ENCODE peak calls at places on chromosomes 16 and 17, in eight cellular contexts. One of them, this sample, is unnamed.
A peak's percentile ranks its signal among the peaks of the same experiment; 100 is the strongest.

GRCh38 chr17:74862108-74862901 is 2.6 kb upstream of the GRIN2C start:
- DNase-seq in posterior cingulate gyrus: peak; percentile 61
- DNase-seq in mucosa of descending colon: peak; percentile 69
- DNase-seq in GM12865: peak; percentile 51
- DNase-seq in RWPE1: no peak
- DNase-seq in activated CD4-positive, CD25-positive, alpha-beta regulatory T cell: peak; percentile 47
- DNase-seq in stimulated activated CD8-positive, alpha-beta memory T cell treated with anti-CD3 and anti-CD28 coated beads, Interleukin-2, amount 100 ng/mL, for 48 hours: peak; percentile 66
- DNase-seq in bronchial epithelial cell: no peak
- DNase-seq in this sample: no peak

GRCh38 chr16:74320707-74321106 is 24.1 kb downstream of the PSMD7 start:
- DNase-seq in posterior cingulate gyrus: no peak
- DNase-seq in mucosa of descending colon: no peak
- DNase-seq in RWPE1: no peak
- DNase-seq in GM12865: no peak
- DNase-seq in activated CD4-positive, CD25-positive, alpha-beta regulatory T cell: no peak
- DNase-seq in stimulated activated CD8-positive, alpha-beta memory T cell treated with anti-CD3 and anti-CD28 coated beads, Interleukin-2, amount 100 ng/mL, for 48 hours: no peak
- DNase-seq in bronchial epithelial cell: no peak
- DNase-seq in this sample: no peak

GRCh38 chr16:50445603-50446250 is 76.9 kb upstream of the BRD7 start:
- DNase-seq in stimulated activated CD8-positive, alpha-beta memory T cell treated with anti-CD3 and anti-CD28 coated beads, Interleukin-2, amount 100 ng/mL, for 48 hours: no peak
- DNase-seq in bronchial epithelial cell: no peak
- DNase-seq in activated CD4-positive, CD25-positive, alpha-beta regulatory T cell: no peak
- DNase-seq in RWPE1: no peak
- DNase-seq in posterior cingulate gyrus: no peak
- DNase-seq in GM12865: no peak
- DNase-seq in mucosa of descending colon: no peak
- DNase-seq in this sample: no peak

GRCh38 chr16:27365142-27366089 is 36.6 kb upstream of the IL21R start:
- DNase-seq in posterior cingulate gyrus: no peak
- DNase-seq in RWPE1: peak; percentile 64
- DNase-seq in GM12865: no peak
- DNase-seq in bronchial epithelial cell: peak; percentile 99
- DNase-seq in stimulated activated CD8-positive, alpha-beta memory T cell treated with anti-CD3 and anti-CD28 coated beads, Interleukin-2, amount 100 ng/mL, for 48 hours: no peak
- DNase-seq in activated CD4-positive, CD25-positive, alpha-beta regulatory T cell: no peak
- DNase-seq in mucosa of descending colon: no peak
- DNase-seq in this sample: peak; percentile 61

GRCh38 chr16:80824623-80825364 is 20.4 kb upstream of the CDYL2 start:
- DNase-seq in bronchial epithelial cell: peak; percentile 68
- DNase-seq in stimulated activated CD8-positive, alpha-beta memory T cell treated with anti-CD3 and anti-CD28 coated beads, Interleukin-2, amount 100 ng/mL, for 48 hours: no peak
- DNase-seq in GM12865: peak; percentile 78
- DNase-seq in posterior cingulate gyrus: no peak
- DNase-seq in mucosa of descending colon: no peak
- DNase-seq in RWPE1: peak; percentile 42
- DNase-seq in activated CD4-positive, CD25-positive, alpha-beta regulatory T cell: no peak
- DNase-seq in this sample: peak; percentile 26

GRCh38 chr17:76713765-76714164 is 3.0 kb upstream of the MXRA7 start:
- DNase-seq in RWPE1: no peak
- DNase-seq in mucosa of descending colon: peak; percentile 3
- DNase-seq in activated CD4-positive, CD25-positive, alpha-beta regulatory T cell: no peak
- DNase-seq in GM12865: no peak
- DNase-seq in posterior cingulate gyrus: no peak
- DNase-seq in stimulated activated CD8-positive, alpha-beta memory T cell treated with anti-CD3 and anti-CD28 coated beads, Interleukin-2, amount 100 ng/mL, for 48 hours: no peak
- DNase-seq in bronchial epithelial cell: no peak
- DNase-seq in this sample: no peak

GRCh38 chr16:30472328-30472942 is at the start of gene ITGAL:
- DNase-seq in RWPE1: no peak
- DNase-seq in posterior cingulate gyrus: no peak
- DNase-seq in GM12865: peak; percentile 95
- DNase-seq in mucosa of descending colon: peak; percentile 61
- DNase-seq in bronchial epithelial cell: no peak
- DNase-seq in stimulated activated CD8-positive, alpha-beta memory T cell treated with anti-CD3 and anti-CD28 coated beads, Interleukin-2, amount 100 ng/mL, for 48 hours: peak; percentile 69
- DNase-seq in activated CD4-positive, CD25-positive, alpha-beta regulatory T cell: peak; percentile 52
- DNase-seq in this sample: no peak

GRCh38 chr17:17840751-17841591 is 4.2 kb upstream of the SREBF1 start:
- DNase-seq in posterior cingulate gyrus: no peak
- DNase-seq in stimulated activated CD8-positive, alpha-beta memory T cell treated with anti-CD3 and anti-CD28 coated beads, Interleukin-2, amount 100 ng/mL, for 48 hours: no peak
- DNase-seq in mucosa of descending colon: no peak
- DNase-seq in RWPE1: peak; percentile 54
- DNase-seq in GM12865: no peak
- DNase-seq in bronchial epithelial cell: peak; percentile 90
- DNase-seq in activated CD4-positive, CD25-positive, alpha-beta regulatory T cell: no peak
- DNase-seq in this sample: no peak

GRCh38 chr16:1538804-1539520 is 5.5 kb downstream of the TMEM204 start:
- DNase-seq in stimulated activated CD8-positive, alpha-beta memory T cell treated with anti-CD3 and anti-CD28 coated beads, Interleukin-2, amount 100 ng/mL, for 48 hours: no peak
- DNase-seq in RWPE1: no peak
- DNase-seq in GM12865: peak; percentile 45
- DNase-seq in mucosa of descending colon: no peak
- DNase-seq in bronchial epithelial cell: no peak
- DNase-seq in activated CD4-positive, CD25-positive, alpha-beta regulatory T cell: no peak
- DNase-seq in posterior cingulate gyrus: no peak
- DNase-seq in this sample: no peak

GRCh38 chr17:76472258-76472645 is 4.8 kb downstream of the AANAT start:
- DNase-seq in activated CD4-positive, CD25-positive, alpha-beta regulatory T cell: no peak
- DNase-seq in GM12865: no peak
- DNase-seq in mucosa of descending colon: no peak
- DNase-seq in bronchial epithelial cell: no peak
- DNase-seq in stimulated activated CD8-positive, alpha-beta memory T cell treated with anti-CD3 and anti-CD28 coated beads, Interleukin-2, amount 100 ng/mL, for 48 hours: no peak
- DNase-seq in posterior cingulate gyrus: no peak
- DNase-seq in RWPE1: no peak
- DNase-seq in this sample: no peak

GRCh38 chr16:8199390-8199789 is 390.9 kb downstream of the TMEM114 start:
- DNase-seq in stimulated activated CD8-positive, alpha-beta memory T cell treated with anti-CD3 and anti-CD28 coated beads, Interleukin-2, amount 100 ng/mL, for 48 hours: no peak
- DNase-seq in bronchial epithelial cell: no peak
- DNase-seq in RWPE1: no peak
- DNase-seq in GM12865: no peak
- DNase-seq in mucosa of descending colon: no peak
- DNase-seq in posterior cingulate gyrus: no peak
- DNase-seq in activated CD4-positive, CD25-positive, alpha-beta regulatory T cell: no peak
- DNase-seq in this sample: no peak

GRCh38 chr16:57911711-57912110 is 59.2 kb downstream of the CNGB1 start:
- DNase-seq in posterior cingulate gyrus: no peak
- DNase-seq in bronchial epithelial cell: peak; percentile 37
- DNase-seq in activated CD4-positive, CD25-positive, alpha-beta regulatory T cell: no peak
- DNase-seq in GM12865: no peak
- DNase-seq in mucosa of descending colon: no peak
- DNase-seq in RWPE1: peak; percentile 46
- DNase-seq in stimulated activated CD8-positive, alpha-beta memory T cell treated with anti-CD3 and anti-CD28 coated beads, Interleukin-2, amount 100 ng/mL, for 48 hours: no peak
- DNase-seq in this sample: no peak

GRCh38 chr17:36463916-36464764 is 22.3 kb upstream of the ZNHIT3 start:
- DNase-seq in GM12865: peak; percentile 21
- DNase-seq in bronchial epithelial cell: peak; percentile 74
- DNase-seq in RWPE1: peak; percentile 94
- DNase-seq in stimulated activated CD8-positive, alpha-beta memory T cell treated with anti-CD3 and anti-CD28 coated beads, Interleukin-2, amount 100 ng/mL, for 48 hours: peak; percentile 51
- DNase-seq in activated CD4-positive, CD25-positive, alpha-beta regulatory T cell: peak; percentile 16
- DNase-seq in posterior cingulate gyrus: peak; percentile 20
- DNase-seq in mucosa of descending colon: peak; percentile 76
- DNase-seq in this sample: peak; percentile 83

GRCh38 chr16:86990451-86990850 is 326.7 kb downstream of the C16orf95 start:
- DNase-seq in mucosa of descending colon: no peak
- DNase-seq in GM12865: peak; percentile 15
- DNase-seq in bronchial epithelial cell: no peak
- DNase-seq in posterior cingulate gyrus: no peak
- DNase-seq in stimulated activated CD8-positive, alpha-beta memory T cell treated with anti-CD3 and anti-CD28 coated beads, Interleukin-2, amount 100 ng/mL, for 48 hours: no peak
- DNase-seq in activated CD4-positive, CD25-positive, alpha-beta regulatory T cell: no peak
- DNase-seq in RWPE1: no peak
- DNase-seq in this sample: peak; percentile 68

GRCh38 chr16:80231888-80232287 is 308.9 kb upstream of the DYNLRB2 start:
- DNase-seq in GM12865: peak; percentile 72
- DNase-seq in posterior cingulate gyrus: no peak
- DNase-seq in mucosa of descending colon: no peak
- DNase-seq in stimulated activated CD8-positive, alpha-beta memory T cell treated with anti-CD3 and anti-CD28 coated beads, Interleukin-2, amount 100 ng/mL, for 48 hours: peak; percentile 0
- DNase-seq in RWPE1: peak; percentile 6
- DNase-seq in activated CD4-positive, CD25-positive, alpha-beta regulatory T cell: no peak
- DNase-seq in bronchial epithelial cell: peak; percentile 93
- DNase-seq in this sample: no peak

GRCh38 chr17:45103269-45103795 is 29.0 kb downstream of the PLCD3 start:
- DNase-seq in stimulated activated CD8-positive, alpha-beta memory T cell treated with anti-CD3 and anti-CD28 coated beads, Interleukin-2, amount 100 ng/mL, for 48 hours: no peak
- DNase-seq in RWPE1: no peak
- DNase-seq in GM12865: no peak
- DNase-seq in posterior cingulate gyrus: no peak
- DNase-seq in mucosa of descending colon: no peak
- DNase-seq in bronchial epithelial cell: no peak
- DNase-seq in activated CD4-positive, CD25-positive, alpha-beta regulatory T cell: no peak
- DNase-seq in this sample: no peak

GRCh38 chr17:9529033-9529748 is 46.4 kb downstream of the STX8 start:
- DNase-seq in mucosa of descending colon: no peak
- DNase-seq in GM12865: peak; percentile 43
- DNase-seq in posterior cingulate gyrus: no peak
- DNase-seq in activated CD4-positive, CD25-positive, alpha-beta regulatory T cell: no peak
- DNase-seq in stimulated activated CD8-positive, alpha-beta memory T cell treated with anti-CD3 and anti-CD28 coated beads, Interleukin-2, amount 100 ng/mL, for 48 hours: no peak
- DNase-seq in bronchial epithelial cell: peak; percentile 19
- DNase-seq in RWPE1: peak; percentile 28
- DNase-seq in this sample: no peak

GRCh38 chr16:85803570-85803969 is 4.1 kb downstream of the COX4I1 start:
- DNase-seq in RWPE1: no peak
- DNase-seq in mucosa of descending colon: no peak
- DNase-seq in bronchial epithelial cell: no peak
- DNase-seq in GM12865: no peak
- DNase-seq in stimulated activated CD8-positive, alpha-beta memory T cell treated with anti-CD3 and anti-CD28 coated beads, Interleukin-2, amount 100 ng/mL, for 48 hours: no peak
- DNase-seq in posterior cingulate gyrus: no peak
- DNase-seq in activated CD4-positive, CD25-positive, alpha-beta regulatory T cell: no peak
- DNase-seq in this sample: no peak

GRCh38 chr16:12489362-12489761 is 314.3 kb downstream of the CPPED1 start:
- DNase-seq in GM12865: no peak
- DNase-seq in RWPE1: no peak
- DNase-seq in bronchial epithelial cell: no peak
- DNase-seq in stimulated activated CD8-positive, alpha-beta memory T cell treated with anti-CD3 and anti-CD28 coated beads, Interleukin-2, amount 100 ng/mL, for 48 hours: no peak
- DNase-seq in activated CD4-positive, CD25-positive, alpha-beta regulatory T cell: no peak
- DNase-seq in posterior cingulate gyrus: no peak
- DNase-seq in mucosa of descending colon: no peak
- DNase-seq in this sample: no peak

GRCh38 chr17:52388941-52389340 is 230.4 kb upstream of the CA10 start:
- DNase-seq in stimulated activated CD8-positive, alpha-beta memory T cell treated with anti-CD3 and anti-CD28 coated beads, Interleukin-2, amount 100 ng/mL, for 48 hours: no peak
- DNase-seq in mucosa of descending colon: no peak
- DNase-seq in RWPE1: no peak
- DNase-seq in GM12865: no peak
- DNase-seq in activated CD4-positive, CD25-positive, alpha-beta regulatory T cell: no peak
- DNase-seq in bronchial epithelial cell: no peak
- DNase-seq in posterior cingulate gyrus: no peak
- DNase-seq in this sample: no peak

GRCh38 chr16:86304868-86305267 is 205.5 kb upstream of the FOXF1 start:
- DNase-seq in bronchial epithelial cell: no peak
- DNase-seq in activated CD4-positive, CD25-positive, alpha-beta regulatory T cell: no peak
- DNase-seq in mucosa of descending colon: no peak
- DNase-seq in GM12865: no peak
- DNase-seq in stimulated activated CD8-positive, alpha-beta memory T cell treated with anti-CD3 and anti-CD28 coated beads, Interleukin-2, amount 100 ng/mL, for 48 hours: no peak
- DNase-seq in RWPE1: no peak
- DNase-seq in posterior cingulate gyrus: no peak
- DNase-seq in this sample: no peak

GRCh38 chr17:74147966-74148365 is 55.5 kb upstream of the RPL38 start:
- DNase-seq in RWPE1: no peak
- DNase-seq in mucosa of descending colon: no peak
- DNase-seq in stimulated activated CD8-positive, alpha-beta memory T cell treated with anti-CD3 and anti-CD28 coated beads, Interleukin-2, amount 100 ng/mL, for 48 hours: no peak
- DNase-seq in bronchial epithelial cell: no peak
- DNase-seq in GM12865: no peak
- DNase-seq in activated CD4-positive, CD25-positive, alpha-beta regulatory T cell: no peak
- DNase-seq in posterior cingulate gyrus: no peak
- DNase-seq in this sample: no peak

GRCh38 chr16:68644715-68645493 is at the start of gene CDH3:
- DNase-seq in posterior cingulate gyrus: peak; percentile 22
- DNase-seq in mucosa of descending colon: peak; percentile 77
- DNase-seq in GM12865: no peak
- DNase-seq in stimulated activated CD8-positive, alpha-beta memory T cell treated with anti-CD3 and anti-CD28 coated beads, Interleukin-2, amount 100 ng/mL, for 48 hours: no peak
- DNase-seq in bronchial epithelial cell: peak; percentile 83
- DNase-seq in activated CD4-positive, CD25-positive, alpha-beta regulatory T cell: no peak
- DNase-seq in RWPE1: peak; percentile 95
- DNase-seq in this sample: no peak

GRCh38 chr17:69246726-69247375 is 18.2 kb upstream of the ABCA10 start:
- DNase-seq in GM12865: peak; percentile 48
- DNase-seq in mucosa of descending colon: no peak
- DNase-seq in bronchial epithelial cell: peak; percentile 60
- DNase-seq in RWPE1: peak; percentile 30
- DNase-seq in posterior cingulate gyrus: no peak
- DNase-seq in stimulated activated CD8-positive, alpha-beta memory T cell treated with anti-CD3 and anti-CD28 coated beads, Interleukin-2, amount 100 ng/mL, for 48 hours: no peak
- DNase-seq in activated CD4-positive, CD25-positive, alpha-beta regulatory T cell: no peak
- DNase-seq in this sample: peak; percentile 18

GRCh38 chr16:74626741-74627416 is 20.0 kb upstream of the GLG1 start:
- DNase-seq in activated CD4-positive, CD25-positive, alpha-beta regulatory T cell: no peak
- DNase-seq in RWPE1: no peak
- DNase-seq in mucosa of descending colon: no peak
- DNase-seq in bronchial epithelial cell: no peak
- DNase-seq in GM12865: peak; percentile 47
- DNase-seq in stimulated activated CD8-positive, alpha-beta memory T cell treated with anti-CD3 and anti-CD28 coated beads, Interleukin-2, amount 100 ng/mL, for 48 hours: no peak
- DNase-seq in posterior cingulate gyrus: no peak
- DNase-seq in this sample: no peak

GRCh38 chr16:68737046-68737729 is at the start of gene CDH1:
- DNase-seq in posterior cingulate gyrus: peak; percentile 17
- DNase-seq in activated CD4-positive, CD25-positive, alpha-beta regulatory T cell: no peak
- DNase-seq in bronchial epithelial cell: peak; percentile 86
- DNase-seq in mucosa of descending colon: peak; percentile 97
- DNase-seq in GM12865: peak; percentile 52
- DNase-seq in RWPE1: peak; percentile 99
- DNase-seq in stimulated activated CD8-positive, alpha-beta memory T cell treated with anti-CD3 and anti-CD28 coated beads, Interleukin-2, amount 100 ng/mL, for 48 hours: no peak
- DNase-seq in this sample: no peak

GRCh38 chr16:85332175-85332574 is 219.9 kb upstream of the CIBAR2 start:
- DNase-seq in posterior cingulate gyrus: no peak
- DNase-seq in activated CD4-positive, CD25-positive, alpha-beta regulatory T cell: no peak
- DNase-seq in bronchial epithelial cell: no peak
- DNase-seq in mucosa of descending colon: no peak
- DNase-seq in RWPE1: no peak
- DNase-seq in stimulated activated CD8-positive, alpha-beta memory T cell treated with anti-CD3 and anti-CD28 coated beads, Interleukin-2, amount 100 ng/mL, for 48 hours: no peak
- DNase-seq in GM12865: no peak
- DNase-seq in this sample: no peak

GRCh38 chr16:81706327-81707295 is 72.5 kb upstream of the PLCG2 start:
- DNase-seq in RWPE1: no peak
- DNase-seq in mucosa of descending colon: no peak
- DNase-seq in posterior cingulate gyrus: no peak
- DNase-seq in stimulated activated CD8-positive, alpha-beta memory T cell treated with anti-CD3 and anti-CD28 coated beads, Interleukin-2, amount 100 ng/mL, for 48 hours: no peak
- DNase-seq in GM12865: no peak
- DNase-seq in activated CD4-positive, CD25-positive, alpha-beta regulatory T cell: no peak
- DNase-seq in bronchial epithelial cell: no peak
- DNase-seq in this sample: no peak

GRCh38 chr16:57044931-57045693 is 47.3 kb upstream of the CPNE2 start:
- DNase-seq in bronchial epithelial cell: no peak
- DNase-seq in RWPE1: no peak
- DNase-seq in posterior cingulate gyrus: no peak
- DNase-seq in GM12865: peak; percentile 25
- DNase-seq in mucosa of descending colon: no peak
- DNase-seq in activated CD4-positive, CD25-positive, alpha-beta regulatory T cell: no peak
- DNase-seq in stimulated activated CD8-positive, alpha-beta memory T cell treated with anti-CD3 and anti-CD28 coated beads, Interleukin-2, amount 100 ng/mL, for 48 hours: no peak
- DNase-seq in this sample: peak; percentile 9

GRCh38 chr17:75894049-75894742 is 2.6 kb downstream of the TRIM65 start:
- DNase-seq in bronchial epithelial cell: no peak
- DNase-seq in posterior cingulate gyrus: no peak
- DNase-seq in activated CD4-positive, CD25-positive, alpha-beta regulatory T cell: no peak
- DNase-seq in mucosa of descending colon: no peak
- DNase-seq in stimulated activated CD8-positive, alpha-beta memory T cell treated with anti-CD3 and anti-CD28 coated beads, Interleukin-2, amount 100 ng/mL, for 48 hours: no peak
- DNase-seq in RWPE1: no peak
- DNase-seq in GM12865: no peak
- DNase-seq in this sample: no peak

GRCh38 chr17:16352838-16353701 is at the start of gene CENPV:
- DNase-seq in GM12865: peak; percentile 76
- DNase-seq in activated CD4-positive, CD25-positive, alpha-beta regulatory T cell: peak; percentile 41
- DNase-seq in stimulated activated CD8-positive, alpha-beta memory T cell treated with anti-CD3 and anti-CD28 coated beads, Interleukin-2, amount 100 ng/mL, for 48 hours: peak; percentile 55
- DNase-seq in mucosa of descending colon: peak; percentile 80
- DNase-seq in posterior cingulate gyrus: peak; percentile 26
- DNase-seq in RWPE1: peak; percentile 63
- DNase-seq in bronchial epithelial cell: no peak
- DNase-seq in this sample: peak; percentile 60

GRCh38 chr17:42142371-42142896 is 12.4 kb downstream of the RAB5C start:
- DNase-seq in mucosa of descending colon: no peak
- DNase-seq in stimulated activated CD8-positive, alpha-beta memory T cell treated with anti-CD3 and anti-CD28 coated beads, Interleukin-2, amount 100 ng/mL, for 48 hours: no peak
- DNase-seq in GM12865: no peak
- DNase-seq in activated CD4-positive, CD25-positive, alpha-beta regulatory T cell: no peak
- DNase-seq in RWPE1: no peak
- DNase-seq in posterior cingulate gyrus: no peak
- DNase-seq in bronchial epithelial cell: no peak
- DNase-seq in this sample: no peak

GRCh38 chr16:17328971-17329370 is 141.8 kb downstream of the XYLT1 start:
- DNase-seq in bronchial epithelial cell: no peak
- DNase-seq in RWPE1: no peak
- DNase-seq in activated CD4-positive, CD25-positive, alpha-beta regulatory T cell: no peak
- DNase-seq in posterior cingulate gyrus: no peak
- DNase-seq in stimulated activated CD8-positive, alpha-beta memory T cell treated with anti-CD3 and anti-CD28 coated beads, Interleukin-2, amount 100 ng/mL, for 48 hours: no peak
- DNase-seq in mucosa of descending colon: no peak
- DNase-seq in GM12865: no peak
- DNase-seq in this sample: no peak